ENCODE peak calls at places on chromosome 15, in five cellular contexts. W is fibroblast of lung, J is HFF-Myc, V is HL-60, S is pancreas. X is an unnamed sample.

GRCh38 chr15:31111091-31111647 is 9.6 kb upstream of the TRPM1 start:
- DNase-seq in J (peak), W (peak), S (no peak), V (no peak), X (peak)

GRCh38 chr15:56871180-56871579 is 47.3 kb upstream of the TCF12 start:
- DNase-seq in V (no peak), W (peak), J (peak), S (no peak), X (peak)

GRCh38 chr15:25408428-25408827 is 30.4 kb downstream of the UBE3A start:
- DNase-seq in S (no peak), W (peak), V (no peak), J (no peak), X (peak)

GRCh38 chr15:64665179-64665578 is 110.2 kb downstream of the RBPMS2 start:
- DNase-seq in W (peak), V (no peak), J (no peak), S (no peak), X (no peak)

GRCh38 chr15:26639976-26640375 is 132.9 kb downstream of the GABRB3 start:
- DNase-seq in V (no peak), S (no peak), W (no peak), J (no peak), X (no peak)

GRCh38 chr15:75844629-75845390 is 1.6 kb downstream of the UBE2Q2 start:
- DNase-seq in V (no peak), W (no peak), S (no peak), J (no peak), X (no peak)

GRCh38 chr15:84400820-84401219 is 165.2 kb downstream of the GOLGA6L4 start:
- DNase-seq in S (no peak), W (no peak), V (no peak), J (no peak), X (no peak)

GRCh38 chr15:94671845-94672524 is 440.6 kb downstream of the MCTP2 start:
- DNase-seq in W (peak), V (no peak), J (no peak), S (no peak), X (peak)

GRCh38 chr15:51907136-51907862 is 64.3 kb downstream of the LEO1 start:
- DNase-seq in W (peak), S (peak), V (no peak), J (no peak), X (peak)

GRCh38 chr15:95292790-95293450 is 1037.6 kb upstream of the NR2F2 start:
- DNase-seq in V (no peak), W (no peak), J (no peak), S (no peak), X (no peak)

GRCh38 chr15:93159892-93160398 is 70.9 kb upstream of the RGMA start:
- DNase-seq in W (no peak), V (no peak), S (no peak), J (no peak), X (no peak)

GRCh38 chr15:42363487-42363886 is 4.2 kb downstream of the CAPN3 start:
- DNase-seq in V (no peak), W (no peak), J (no peak), S (no peak), X (no peak)

GRCh38 chr15:42359249-42359648 is at the start of gene CAPN3:
- DNase-seq in W (no peak), V (no peak), S (no peak), J (no peak), X (no peak)

GRCh38 chr15:42358141-42358540 is 1.2 kb upstream of the CAPN3 start:
- DNase-seq in J (no peak), V (no peak), S (no peak), W (no peak), X (no peak)

GRCh38 chr15:42360535-42361112 is 1.3 kb downstream of the CAPN3 start:
- DNase-seq in S (no peak), W (no peak), V (no peak), J (no peak), X (no peak)

DNA sequence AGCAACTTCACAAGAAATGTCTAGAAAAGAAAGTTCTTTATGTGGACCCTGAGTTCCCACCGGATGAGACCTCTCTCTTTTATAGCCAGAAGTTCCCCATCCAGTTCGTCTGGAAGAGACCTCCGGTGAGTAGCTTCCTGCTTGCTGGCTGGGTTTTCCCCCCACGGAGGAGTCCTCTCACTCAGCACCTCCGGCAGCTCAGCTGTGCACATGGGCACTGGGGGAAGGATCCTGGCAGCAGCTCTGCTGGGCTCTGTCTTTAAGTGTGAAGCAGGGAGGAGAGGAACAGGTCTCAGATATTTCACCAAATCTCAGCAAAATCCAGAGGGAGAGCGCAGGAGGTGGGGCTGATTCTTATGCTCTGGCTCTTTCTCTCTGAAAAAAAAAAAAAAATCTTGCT is 689 bp downstream of the CAPN3 start:
- DNase-seq in W (no peak), S (no peak), V (no peak), J (no peak), X (no peak)
- H3K4me3 ChIP-seq in W (no peak), S (no peak), V (peak), J (no peak), X (no peak)

DNA sequence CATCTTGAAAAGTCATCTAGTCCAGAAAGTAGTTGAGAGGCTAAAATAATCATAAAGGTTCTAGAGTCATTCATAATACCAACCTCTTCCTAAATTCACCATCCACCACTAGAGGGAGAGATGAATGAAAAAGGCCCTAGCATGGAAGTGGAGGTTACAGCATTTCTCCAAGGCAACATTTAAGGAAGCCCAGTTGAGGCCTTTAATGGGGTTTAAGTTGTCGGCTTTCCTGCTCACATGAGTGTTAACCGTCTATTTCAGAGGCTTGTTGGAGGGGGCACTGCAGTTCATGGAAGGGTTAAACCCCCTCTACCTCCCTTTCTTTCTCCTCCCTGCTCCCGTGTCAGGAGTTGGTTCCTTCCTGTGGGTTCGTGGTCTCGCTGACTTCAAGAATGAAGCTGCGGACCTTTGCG is 3.8 kb upstream of the SLCO3A1 start:
- DNase-seq in V (peak), S (no peak), W (peak), J (no peak), X (peak)
- TF ChIP-seq CTCF in V (peak), S (no peak), W (peak), J (peak), X (peak)

DNA sequence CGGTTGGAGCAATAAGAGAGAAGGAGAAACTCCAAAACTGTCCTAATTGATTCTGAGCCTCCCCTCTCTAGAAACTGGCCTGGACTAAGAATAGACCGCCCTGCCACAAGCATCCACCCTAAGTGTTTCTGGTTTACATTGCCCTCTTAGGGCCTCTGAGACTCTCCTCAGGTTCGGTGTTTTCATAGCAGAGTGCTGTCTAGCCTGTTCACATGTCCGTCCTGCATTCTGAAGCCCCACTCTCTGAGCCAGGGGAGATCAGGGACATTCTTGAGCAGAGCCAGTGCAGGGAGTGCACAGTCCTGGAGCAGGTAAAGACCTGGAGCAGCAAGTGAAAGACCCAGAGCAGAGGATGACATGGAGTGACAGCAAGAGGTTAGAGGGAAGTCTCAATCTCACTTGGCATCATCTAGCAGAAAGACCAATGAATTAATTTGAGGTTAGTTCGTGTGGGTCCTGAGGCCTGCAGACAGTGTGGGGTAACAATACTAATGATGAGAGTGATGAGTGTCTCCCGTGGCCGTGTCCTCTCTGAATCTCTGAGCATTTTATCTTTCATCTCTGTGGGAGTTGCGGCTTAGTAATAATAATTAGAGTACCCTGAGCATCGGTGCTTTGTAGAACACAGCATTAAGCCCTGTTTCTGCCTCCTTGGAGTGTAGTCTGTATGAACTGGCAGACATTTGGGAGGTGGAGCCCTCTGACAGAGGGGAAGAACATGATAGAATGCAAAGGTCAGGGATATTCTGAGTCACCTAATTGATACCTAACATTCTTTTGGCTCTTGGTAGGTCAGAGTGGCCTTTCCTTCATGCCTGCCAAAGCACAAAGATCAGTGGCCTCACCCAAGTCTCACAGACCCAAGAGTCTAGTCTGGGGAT is 24.6 kb downstream of the MAPKBP1 start:
- DNase-seq in W (peak), J (no peak), S (no peak), V (no peak), X (no peak)
- H3K4me3 ChIP-seq in W (no peak), J (no peak), S (no peak), V (no peak), X (no peak)

DNA sequence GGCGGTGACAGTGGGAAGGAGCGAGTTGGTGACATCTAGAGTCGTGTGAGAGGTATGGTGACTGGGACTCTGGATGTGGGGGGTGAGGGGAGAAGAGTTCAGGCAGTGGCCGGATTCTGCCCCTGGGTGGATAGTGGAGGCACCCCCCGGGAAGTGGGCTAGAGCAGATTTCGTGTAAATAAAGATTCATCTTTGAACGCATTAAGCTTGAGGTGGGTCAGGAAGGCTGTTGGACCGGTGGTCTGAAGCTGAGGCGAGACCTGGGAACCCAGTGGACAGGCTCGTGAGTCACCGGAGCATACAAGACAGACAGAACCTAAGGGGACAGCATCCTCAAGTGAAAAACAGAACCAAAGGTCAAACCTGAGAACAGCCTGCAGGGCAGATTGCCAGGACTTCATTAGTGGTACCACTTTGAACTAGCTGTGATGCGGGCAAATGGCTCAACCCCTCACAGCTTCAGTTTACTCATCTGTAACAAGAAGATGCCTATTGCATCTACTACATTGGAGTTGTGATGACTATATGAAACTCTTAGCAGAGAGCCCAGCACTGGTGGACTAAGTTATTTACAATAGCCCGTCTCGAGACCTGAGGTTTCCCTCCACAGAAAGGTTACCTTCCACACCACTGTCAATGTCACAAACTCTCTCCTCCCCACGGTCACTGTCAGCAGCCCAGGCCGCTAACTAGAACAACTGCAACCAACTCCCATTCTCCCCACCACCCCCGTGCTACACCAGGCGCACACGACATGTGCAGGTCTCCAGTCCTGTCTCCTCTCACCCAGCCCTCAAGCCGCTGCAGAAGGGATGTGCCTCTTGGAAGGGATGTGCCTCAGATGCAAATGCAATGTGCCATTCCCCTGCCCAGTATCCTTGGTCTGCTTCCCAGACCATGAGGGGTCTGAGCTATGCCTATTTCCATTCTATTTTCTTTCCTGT is 901 bp upstream of the CLN6 start:
- DNase-seq in J (no peak), S (no peak), W (no peak), V (no peak), X (peak)
- TF ChIP-seq CTCF in J (no peak), S (no peak), W (no peak), V (no peak), X (no peak)

GRCh38 chr15:40325188-40325587 is 1.7 kb downstream of the INAFM2 start:
- DNase-seq in W (no peak), V (no peak), S (no peak), J (no peak), X (no peak)
- H3K4me3 ChIP-seq in W (peak), V (peak), S (peak), J (peak), X (peak)

GRCh38 chr15:53586815-53587214 is 172.6 kb downstream of the WDR72 start:
- DNase-seq in W (no peak), J (no peak), S (peak), V (no peak), X (peak)
- TF ChIP-seq CTCF in W (peak), J (no peak), S (peak), V (no peak), X (peak)

GRCh38 chr15:38651328-38652038 is 86.9 kb upstream of the RASGRP1 start:
- DNase-seq in S (no peak), J (no peak), W (no peak), V (no peak), X (no peak)
- H3K4me3 ChIP-seq in S (no peak), J (no peak), W (no peak), V (no peak), X (no peak)

GRCh38 chr15:45378149-45378912 is at the start of gene GATM:
- DNase-seq in V (peak), J (peak), S (peak), W (peak), X (peak)
- TF ChIP-seq CTCF in V (no peak), J (peak), S (peak), W (peak), X (peak)